ENCODE peak calls at places on chromosomes 4 and X, in seven cellular contexts. A is heart right ventricle; P is CD8-positive, alpha-beta T cell; C is brain microvascular endothelial cell; R is GM12878; J is astrocyte; U is ovary. B is an unnamed sample. For H3K27me3, the result is how much of the 10 kb centered on the place peaks cover.

GRCh38 chr4:80592950-80593349 is 257.4 kb downstream of the CFAP299 start:
- DNase-seq in A (no peak), J (no peak), U (no peak), P (no peak), C (no peak), R (no peak), B (no peak)

GRCh38 chrX:105098812-105099211 is 121.7 kb downstream of the TEX13A start:
- DNase-seq in J (no peak), C (no peak), P (no peak), U (no peak), R (no peak), A (no peak), B (peak)

GRCh38 chr4:128913228-128913627 is 103.7 kb downstream of the JADE1 start:
- DNase-seq in R (peak), U (no peak), A (no peak), J (no peak), C (no peak), P (no peak), B (no peak)

GRCh38 chr4:26162095-26162494 is 158.7 kb upstream of the RBPJ start:
- DNase-seq in P (no peak), R (no peak), C (no peak), J (no peak), A (no peak), U (no peak), B (no peak)

GRCh38 chr4:151204925-151205524 is 71.9 kb upstream of the PRSS48 start:
- DNase-seq in R (no peak), J (no peak), P (no peak), C (peak), A (no peak), U (no peak), B (no peak)

GRCh38 chr4:176433983-176434382 is 114.2 kb downstream of the SPCS3 start:
- DNase-seq in P (no peak), C (no peak), J (peak), U (no peak), R (no peak), A (no peak), B (no peak)

GRCh38 chr4:175539498-175539897 is 272.6 kb downstream of the GPM6A start:
- DNase-seq in A (no peak), R (no peak), U (no peak), P (no peak), J (no peak), C (no peak), B (no peak)

GRCh38 chr4:77619408-77619807 is 13.8 kb downstream of the CXCL13 start:
- DNase-seq in J (no peak), P (no peak), U (no peak), R (no peak), C (no peak), A (no peak), B (no peak)

GRCh38 chr4:55157559-55158277 is 32.3 kb upstream of the KDR start:
- DNase-seq in A (no peak), P (no peak), C (no peak), J (no peak), U (no peak), R (no peak), B (no peak)

GRCh38 chr4:173111031-173111430 is 57.6 kb upstream of the GALNT7 start:
- DNase-seq in C (no peak), R (no peak), P (no peak), U (no peak), J (no peak), A (no peak), B (no peak)

GRCh38 chrX:9873952-9874351 is 87.7 kb downstream of the SHROOM2 start:
- DNase-seq in J (no peak), C (no peak), U (no peak), P (no peak), R (no peak), A (no peak), B (peak)

GRCh38 chr4:6469898-6470501 is 2.4 kb downstream of the PPP2R2C start:
- DNase-seq in A (no peak), C (no peak), J (no peak), P (no peak), U (peak), R (no peak), B (no peak)

GRCh38 chrX:24862343-24862742 is 153.4 kb downstream of the ARX start:
- DNase-seq in C (no peak), A (no peak), J (peak), U (no peak), R (no peak), P (no peak), B (no peak)

GRCh38 chr4:123546661-123547060 is 150.1 kb downstream of the SPRY1 start:
- DNase-seq in C (no peak), A (no peak), P (no peak), J (no peak), U (no peak), R (no peak), B (no peak)

GRCh38 chr4:57763070-57763469 is 652.9 kb upstream of the IGFBP7 start:
- DNase-seq in P (no peak), A (no peak), R (no peak), J (no peak), C (no peak), U (no peak), B (no peak)

GRCh38 chr4:41331224-41331623 is 74.5 kb downstream of the UCHL1 start:
- DNase-seq in A (no peak), P (no peak), R (no peak), C (no peak), U (no peak), J (no peak), B (no peak)

GRCh38 chrX:112867570-112867969 is 26.9 kb upstream of the AMOT start:
- DNase-seq in J (no peak), P (no peak), U (no peak), R (no peak), C (no peak), A (no peak), B (no peak)

GRCh38 chr4:43132010-43132582 is 239.6 kb downstream of the GRXCR1 start:
- DNase-seq in J (peak), P (no peak), R (peak), U (peak), C (peak), A (peak), B (peak)

GRCh38 chr4:2080429-2081300 is 21.5 kb downstream of the NAT8L start:
- DNase-seq in R (no peak), A (no peak), P (no peak), U (peak), J (no peak), C (no peak), B (no peak)

GRCh38 chr4:109032676-109033075 is 269.8 kb downstream of the COL25A1 start:
- DNase-seq in J (no peak), P (no peak), A (no peak), C (no peak), R (no peak), U (no peak), B (no peak)

GRCh38 chr4:152021788-152022438 is 261.1 kb upstream of the GATB start:
- DNase-seq in J (no peak), P (no peak), U (no peak), C (no peak), R (no peak), A (peak), B (no peak)

GRCh38 chr4:38179690-38180299 is 219.6 kb downstream of the PTTG2 start:
- DNase-seq in R (peak), U (peak), A (peak), J (peak), C (peak), P (peak), B (peak)

GRCh38 chr4:146582864-146583263 is 55.8 kb upstream of the POU4F2 start:
- DNase-seq in U (no peak), C (no peak), R (no peak), A (no peak), J (no peak), P (no peak), B (peak)

GRCh38 chr4:141375855-141376254 is 155.2 kb downstream of the ZNF330 start:
- DNase-seq in P (no peak), R (no peak), J (peak), U (no peak), A (no peak), C (peak), B (peak)

DNA sequence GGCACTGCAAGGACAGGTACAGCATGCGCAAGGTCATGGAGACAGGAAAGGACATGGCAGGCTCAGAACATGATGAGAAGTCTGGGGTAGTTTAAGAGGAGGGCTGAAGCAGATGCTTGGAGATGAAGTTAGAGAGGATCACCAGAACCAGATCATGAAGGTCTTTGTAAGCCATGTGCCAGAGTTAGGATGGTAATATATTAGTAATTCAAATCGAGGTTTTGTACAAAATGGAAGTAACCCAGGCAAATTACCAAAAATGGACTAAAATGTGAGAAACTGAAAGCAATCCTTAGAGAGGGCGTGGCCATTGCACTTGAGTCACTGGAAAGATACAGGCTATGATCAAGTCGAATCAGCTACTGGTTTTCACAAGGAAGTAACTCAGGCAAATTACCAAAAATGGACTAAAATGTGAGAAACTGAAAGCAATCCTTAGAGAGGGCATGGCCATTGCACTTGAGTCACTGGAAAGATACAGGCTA is 13.5 kb downstream of the RXFP1 start:
- DNase-seq in C (peak), P (no peak), J (peak), A (no peak), U (no peak), R (no peak), B (peak)
- H3K4me3 ChIP-seq in C (no peak), P (no peak), J (peak), A (no peak), U (no peak), R (no peak), B (no peak)

GRCh38 chrX:45352588-45352987 is 151.9 kb upstream of the DIPK2B start:
- DNase-seq in A (no peak), P (no peak), U (no peak), J (no peak), R (no peak), C (no peak), B (no peak)
- TF ChIP-seq CTCF in A (no peak), P (no peak), U (no peak), J (no peak), R (no peak), C (no peak), B (no peak)

GRCh38 chr4:53465891-53466290 is 88.5 kb downstream of the FIP1L1 start:
- DNase-seq in R (no peak), C (no peak), U (no peak), P (no peak), A (no peak), J (no peak), B (no peak)
- H3K27me3 ChIP-seq in R (under half), C (under half), U (under half), P (under half), A (under half), J (under half), B (under half)

DNA sequence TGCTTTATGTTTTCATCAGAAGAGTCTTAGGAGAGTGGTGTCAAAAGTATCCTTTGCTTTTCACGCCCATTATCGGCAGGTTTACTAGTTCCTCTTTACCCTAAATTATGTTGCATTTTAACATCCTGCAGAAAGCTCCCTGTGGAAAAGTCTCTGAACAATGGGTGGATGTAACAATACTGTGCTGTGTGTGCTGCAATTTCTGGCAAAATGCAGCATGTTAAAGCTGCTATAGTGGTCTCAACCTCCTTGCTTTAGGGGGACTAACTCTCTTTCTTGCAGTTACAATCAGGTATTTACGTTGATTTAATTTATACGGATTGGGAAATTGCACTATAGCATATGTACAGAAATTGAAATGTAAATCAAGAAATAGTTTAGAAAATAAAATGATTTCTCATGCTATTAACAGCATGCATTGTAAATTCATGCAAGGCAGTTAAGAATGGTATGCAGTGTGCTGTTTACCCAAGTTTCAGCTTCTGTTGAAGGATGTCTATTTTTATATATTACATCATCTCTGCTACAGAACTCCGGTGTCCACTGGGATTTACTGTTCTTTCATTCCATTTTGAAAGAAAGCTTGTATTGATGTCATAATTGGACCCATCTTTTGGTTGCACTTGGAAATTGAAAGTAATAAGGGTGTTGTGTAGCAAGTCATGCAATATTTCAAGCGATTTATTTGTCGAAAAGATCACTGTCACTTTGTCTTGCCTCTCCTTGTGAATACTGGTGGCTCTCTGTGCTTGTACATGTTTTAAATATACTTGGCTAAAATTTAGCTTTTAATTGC is 145.7 kb downstream of the RAPGEF2 start:
- DNase-seq in J (peak), U (no peak), P (no peak), R (no peak), C (peak), A (no peak), B (no peak)
- H3K4me3 ChIP-seq in J (peak), U (no peak), P (no peak), R (no peak), C (peak), A (peak), B (no peak)

DNA sequence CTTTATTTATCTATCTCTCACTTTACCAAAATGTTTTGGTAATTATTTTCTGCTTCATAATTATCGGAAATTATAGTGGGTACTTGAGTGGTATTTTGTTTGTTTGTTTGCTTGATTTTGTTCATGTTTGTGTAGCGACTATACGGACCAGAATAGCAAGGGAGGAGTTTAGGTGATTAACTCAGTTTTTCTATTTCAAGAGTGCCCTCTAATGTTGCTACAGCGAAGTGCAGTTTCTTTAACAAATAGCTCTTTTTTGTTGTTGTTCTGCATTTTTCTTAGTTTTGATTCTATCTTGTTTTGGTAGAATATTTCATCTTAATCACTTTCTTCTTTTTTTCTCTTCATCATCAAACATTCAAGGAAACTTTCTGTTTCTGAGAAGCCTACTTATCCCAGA is 40.8 kb upstream of the QRFPR start:
- DNase-seq in R (no peak), J (no peak), U (no peak), C (no peak), P (no peak), A (no peak), B (peak)
- TF ChIP-seq CTCF in R (no peak), J (peak), U (no peak), C (peak), P (no peak), A (peak), B (peak)

DNA sequence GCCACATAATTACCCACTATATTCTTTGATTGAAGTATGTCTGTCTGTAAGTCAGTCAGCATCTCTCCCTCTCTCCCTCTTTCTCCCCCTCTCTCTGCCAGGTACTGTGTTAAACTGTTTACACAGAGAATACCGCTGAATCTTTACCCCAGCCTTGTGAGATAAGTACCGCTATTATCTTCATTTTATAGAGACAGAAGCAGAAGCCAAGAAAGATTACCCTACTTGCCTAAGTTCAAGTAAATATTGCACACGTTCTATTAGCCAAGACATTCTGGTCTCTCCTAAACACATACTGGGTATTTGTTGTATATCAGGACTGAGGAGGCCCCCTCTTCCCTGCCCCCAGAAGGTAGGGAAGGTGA is 695 bp upstream of the GPR101 start:
- DNase-seq in U (no peak), C (no peak), J (no peak), R (no peak), P (no peak), A (no peak), B (no peak)
- H3K27me3 ChIP-seq in U (under half), C (under half), J (under half), R (under half), P (under half), A (half or more), B (under half)

DNA sequence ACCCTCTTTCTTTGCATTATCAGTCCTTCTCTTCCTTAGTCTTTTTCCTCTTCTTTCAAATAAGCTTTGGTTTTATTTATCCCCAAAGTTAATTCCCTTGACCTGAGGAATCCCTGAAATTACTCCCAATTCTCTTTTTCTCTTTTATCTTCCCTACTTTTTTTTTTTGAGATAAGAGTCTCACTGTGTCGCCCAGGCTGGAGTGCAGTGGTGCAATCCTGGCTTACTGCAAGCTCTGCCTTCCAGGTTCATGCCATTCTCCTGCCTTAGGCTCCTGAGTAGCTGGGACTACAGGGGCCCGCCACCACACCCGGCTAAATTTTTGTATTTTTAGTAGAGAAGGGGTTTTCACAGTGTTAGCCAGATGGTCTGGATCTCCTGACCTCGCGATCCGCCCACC is 17.8 kb downstream of the CAMK2D start:
- DNase-seq in A (no peak), U (no peak), P (no peak), R (no peak), C (no peak), J (no peak), B (no peak)
- H3K4me3 ChIP-seq in A (no peak), U (no peak), P (no peak), R (no peak), C (no peak), J (no peak), B (no peak)

GRCh38 chr4:168507178-168507577 is 10.3 kb downstream of the PALLD start:
- DNase-seq in C (no peak), P (no peak), R (no peak), J (no peak), U (no peak), A (no peak), B (no peak)

GRCh38 chr4:168505996-168506395 is 9.1 kb downstream of the PALLD start:
- DNase-seq in C (no peak), U (no peak), A (no peak), J (no peak), P (no peak), R (no peak), B (no peak)

GRCh38 chr4:168502886-168503285 is 6.0 kb downstream of the PALLD start:
- DNase-seq in A (no peak), C (no peak), P (no peak), R (no peak), J (no peak), U (no peak), B (no peak)

GRCh38 chr4:168503652-168504362 is 7.0 kb downstream of the PALLD start:
- DNase-seq in P (no peak), U (no peak), A (no peak), J (no peak), C (no peak), R (no peak), B (peak)

DNA sequence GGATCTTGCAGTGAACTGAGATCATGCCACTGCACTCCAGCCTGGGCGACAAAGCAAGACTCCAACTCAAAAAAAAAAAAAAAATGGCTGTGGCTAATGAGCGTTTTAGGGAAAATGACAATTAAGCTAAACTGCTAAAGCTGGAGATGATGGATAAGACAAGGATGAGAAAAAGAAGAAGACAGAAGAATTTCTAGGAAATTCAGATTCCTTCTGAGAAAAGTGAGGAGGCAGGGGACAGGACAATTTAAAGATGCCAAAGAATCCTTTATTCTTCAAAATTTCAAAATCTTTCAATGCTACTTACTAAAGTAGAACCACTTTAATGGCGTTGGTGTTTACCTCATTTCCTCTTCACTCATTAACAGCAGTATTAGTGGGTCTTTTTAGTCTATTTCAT is 7.7 kb downstream of the PALLD start:
- DNase-seq in A (no peak), P (no peak), C (no peak), J (no peak), U (no peak), R (no peak), B (no peak)
- TF ChIP-seq CTCF in A (no peak), P (no peak), C (no peak), J (no peak), U (no peak), R (no peak), B (no peak)

B was measured in bronchial epithelial cell.